ENCODE peak calls at places on chromosome 1, in eight cellular contexts. One of them, this sample, is unnamed.

GRCh38 chr1:213606252-213606820 is 381.4 kb upstream of the PROX1 start:
- DNase-seq in GM18507: no peak
- DNase-seq in fibroblast of mammary gland: no peak
- DNase-seq in amygdala: no peak
- DNase-seq in SHP77: no peak
- DNase-seq in GM06990: no peak
- DNase-seq in CD8-positive, alpha-beta T cell: no peak
- DNase-seq in stimulated activated CD4-positive, alpha-beta T cell treated with anti-CD3 and anti-CD28 coated beads, Interleukin-2, amount 100 ng/mL, for 48 hours: no peak
- DNase-seq in this sample: no peak

GRCh38 chr1:199283814-199284213 is 645.0 kb downstream of the PTPRC start:
- DNase-seq in amygdala: no peak
- DNase-seq in CD8-positive, alpha-beta T cell: no peak
- DNase-seq in stimulated activated CD4-positive, alpha-beta T cell treated with anti-CD3 and anti-CD28 coated beads, Interleukin-2, amount 100 ng/mL, for 48 hours: no peak
- DNase-seq in GM06990: no peak
- DNase-seq in SHP77: no peak
- DNase-seq in GM18507: no peak
- DNase-seq in fibroblast of mammary gland: no peak
- DNase-seq in this sample: peak

GRCh38 chr1:226642421-226642820 is 93.9 kb downstream of the STUM start:
- DNase-seq in stimulated activated CD4-positive, alpha-beta T cell treated with anti-CD3 and anti-CD28 coated beads, Interleukin-2, amount 100 ng/mL, for 48 hours: no peak
- DNase-seq in fibroblast of mammary gland: no peak
- DNase-seq in GM06990: no peak
- DNase-seq in SHP77: no peak
- DNase-seq in CD8-positive, alpha-beta T cell: no peak
- DNase-seq in amygdala: no peak
- DNase-seq in GM18507: no peak
- DNase-seq in this sample: no peak

GRCh38 chr1:23651069-23651808 is 40.4 kb upstream of the RPL11 start:
- DNase-seq in GM06990: no peak
- DNase-seq in amygdala: no peak
- DNase-seq in stimulated activated CD4-positive, alpha-beta T cell treated with anti-CD3 and anti-CD28 coated beads, Interleukin-2, amount 100 ng/mL, for 48 hours: no peak
- DNase-seq in GM18507: no peak
- DNase-seq in fibroblast of mammary gland: peak
- DNase-seq in CD8-positive, alpha-beta T cell: no peak
- DNase-seq in SHP77: no peak
- DNase-seq in this sample: no peak

GRCh38 chr1:218436997-218437396 is 91.9 kb downstream of the TGFB2 start:
- DNase-seq in GM06990: no peak
- DNase-seq in stimulated activated CD4-positive, alpha-beta T cell treated with anti-CD3 and anti-CD28 coated beads, Interleukin-2, amount 100 ng/mL, for 48 hours: no peak
- DNase-seq in GM18507: no peak
- DNase-seq in fibroblast of mammary gland: no peak
- DNase-seq in SHP77: no peak
- DNase-seq in amygdala: no peak
- DNase-seq in CD8-positive, alpha-beta T cell: no peak
- DNase-seq in this sample: no peak

GRCh38 chr1:72648465-72648864 is 366.1 kb upstream of the NEGR1 start:
- DNase-seq in GM06990: no peak
- DNase-seq in CD8-positive, alpha-beta T cell: no peak
- DNase-seq in amygdala: no peak
- DNase-seq in fibroblast of mammary gland: no peak
- DNase-seq in GM18507: no peak
- DNase-seq in stimulated activated CD4-positive, alpha-beta T cell treated with anti-CD3 and anti-CD28 coated beads, Interleukin-2, amount 100 ng/mL, for 48 hours: no peak
- DNase-seq in SHP77: no peak
- DNase-seq in this sample: no peak

GRCh38 chr1:43008106-43008424 is 49.4 kb upstream of the SLC2A1 start:
- DNase-seq in GM06990: no peak
- DNase-seq in CD8-positive, alpha-beta T cell: no peak
- DNase-seq in amygdala: no peak
- DNase-seq in fibroblast of mammary gland: no peak
- DNase-seq in stimulated activated CD4-positive, alpha-beta T cell treated with anti-CD3 and anti-CD28 coated beads, Interleukin-2, amount 100 ng/mL, for 48 hours: no peak
- DNase-seq in GM18507: no peak
- DNase-seq in SHP77: no peak
- DNase-seq in this sample: no peak

GRCh38 chr1:222167896-222168295 is 380.0 kb downstream of the HHIPL2 start:
- DNase-seq in CD8-positive, alpha-beta T cell: no peak
- DNase-seq in fibroblast of mammary gland: peak
- DNase-seq in SHP77: no peak
- DNase-seq in GM06990: no peak
- DNase-seq in GM18507: no peak
- DNase-seq in amygdala: no peak
- DNase-seq in stimulated activated CD4-positive, alpha-beta T cell treated with anti-CD3 and anti-CD28 coated beads, Interleukin-2, amount 100 ng/mL, for 48 hours: no peak
- DNase-seq in this sample: no peak